ENCODE peak calls at places on chromosome 9, in five cellular contexts. One of them, this sample, is unnamed.

GRCh38 chr9:79574716-79575242 is 3.0 kb downstream of the TLE4 start:
- DNase-seq in fibroblast of lung: peak; percentile 58
- DNase-seq in left ventricle myocardium inferior: no peak
- DNase-seq in ovary: no peak
- DNase-seq in CD8-positive, alpha-beta T cell: no peak
- DNase-seq in this sample: no peak

GRCh38 chr9:79654591-79654990 is 82.8 kb downstream of the TLE4 start:
- DNase-seq in ovary: no peak
- DNase-seq in fibroblast of lung: no peak
- DNase-seq in CD8-positive, alpha-beta T cell: no peak
- DNase-seq in left ventricle myocardium inferior: no peak
- DNase-seq in this sample: no peak

GRCh38 chr9:132543960-132544359 is 38.4 kb upstream of the BARHL1 start:
- DNase-seq in left ventricle myocardium inferior: no peak
- DNase-seq in CD8-positive, alpha-beta T cell: no peak
- DNase-seq in ovary: no peak
- DNase-seq in fibroblast of lung: no peak
- DNase-seq in this sample: no peak

GRCh38 chr9:81389569-81389993 is 299.8 kb downstream of the TLE1 start:
- DNase-seq in fibroblast of lung: peak; percentile 100
- DNase-seq in CD8-positive, alpha-beta T cell: no peak
- DNase-seq in left ventricle myocardium inferior: no peak
- DNase-seq in ovary: peak; percentile 23
- DNase-seq in this sample: peak; percentile 98

GRCh38 chr9:38683336-38683735 is 36.6 kb downstream of the FAM240B start:
- DNase-seq in CD8-positive, alpha-beta T cell: no peak
- DNase-seq in ovary: no peak
- DNase-seq in fibroblast of lung: no peak
- DNase-seq in left ventricle myocardium inferior: no peak
- DNase-seq in this sample: no peak

GRCh38 chr9:135887585-135888050 is 19.7 kb downstream of the CAMSAP1 start:
- DNase-seq in fibroblast of lung: no peak
- DNase-seq in ovary: no peak
- DNase-seq in CD8-positive, alpha-beta T cell: peak; percentile 41
- DNase-seq in left ventricle myocardium inferior: no peak
- DNase-seq in this sample: no peak

GRCh38 chr9:137670391-137671195 is 51.8 kb downstream of the EHMT1 start:
- DNase-seq in ovary: no peak
- DNase-seq in left ventricle myocardium inferior: peak; percentile 55
- DNase-seq in CD8-positive, alpha-beta T cell: no peak
- DNase-seq in fibroblast of lung: no peak
- DNase-seq in this sample: peak; percentile 27

GRCh38 chr9:110999379-110999778 is 38.9 kb downstream of the LPAR1 start:
- DNase-seq in ovary: no peak
- DNase-seq in fibroblast of lung: no peak
- DNase-seq in CD8-positive, alpha-beta T cell: no peak
- DNase-seq in left ventricle myocardium inferior: no peak
- DNase-seq in this sample: no peak

GRCh38 chr9:95330720-95331404 is 13.4 kb upstream of the FANCC start:
- DNase-seq in ovary: no peak
- DNase-seq in CD8-positive, alpha-beta T cell: no peak
- DNase-seq in fibroblast of lung: no peak
- DNase-seq in left ventricle myocardium inferior: no peak
- DNase-seq in this sample: no peak

GRCh38 chr9:87250205-87250604 is 247.5 kb upstream of the DAPK1 start:
- DNase-seq in left ventricle myocardium inferior: no peak
- DNase-seq in fibroblast of lung: no peak
- DNase-seq in CD8-positive, alpha-beta T cell: no peak
- DNase-seq in ovary: no peak
- DNase-seq in this sample: no peak

GRCh38 chr9:89178162-89179120 is at the start of gene SHC3:
- DNase-seq in ovary: no peak
- DNase-seq in fibroblast of lung: peak; percentile 81
- DNase-seq in CD8-positive, alpha-beta T cell: no peak
- DNase-seq in left ventricle myocardium inferior: no peak
- DNase-seq in this sample: peak; percentile 51

GRCh38 chr9:70535546-70536323 is 121.3 kb upstream of the KLF9 start:
- DNase-seq in ovary: no peak
- DNase-seq in fibroblast of lung: no peak
- DNase-seq in CD8-positive, alpha-beta T cell: no peak
- DNase-seq in left ventricle myocardium inferior: no peak
- DNase-seq in this sample: no peak

GRCh38 chr9:101582593-101582992 is 12.2 kb downstream of the PPP3R2 start:
- DNase-seq in ovary: no peak
- DNase-seq in left ventricle myocardium inferior: no peak
- DNase-seq in CD8-positive, alpha-beta T cell: no peak
- DNase-seq in fibroblast of lung: peak; percentile 40
- DNase-seq in this sample: peak; percentile 92

GRCh38 chr9:95771556-95772280 is 103.8 kb upstream of the ERCC6L2 start:
- DNase-seq in left ventricle myocardium inferior: no peak
- DNase-seq in ovary: peak; percentile 63
- DNase-seq in fibroblast of lung: peak; percentile 56
- DNase-seq in CD8-positive, alpha-beta T cell: no peak
- DNase-seq in this sample: peak; percentile 51

GRCh38 chr9:100465270-100465669 is 7.7 kb upstream of the TMEFF1 start:
- DNase-seq in CD8-positive, alpha-beta T cell: no peak
- DNase-seq in fibroblast of lung: no peak
- DNase-seq in ovary: no peak
- DNase-seq in left ventricle myocardium inferior: no peak
- DNase-seq in this sample: no peak

GRCh38 chr9:98838155-98838904 is 30.9 kb downstream of the GALNT12 start:
- DNase-seq in ovary: no peak
- DNase-seq in fibroblast of lung: no peak
- DNase-seq in left ventricle myocardium inferior: no peak
- DNase-seq in CD8-positive, alpha-beta T cell: no peak
- DNase-seq in this sample: no peak

GRCh38 chr9:89920901-89921300 is 316.1 kb downstream of the GADD45G start:
- DNase-seq in fibroblast of lung: no peak
- DNase-seq in left ventricle myocardium inferior: no peak
- DNase-seq in CD8-positive, alpha-beta T cell: no peak
- DNase-seq in ovary: no peak
- DNase-seq in this sample: no peak

GRCh38 chr9:105425817-105426433 is 21.9 kb upstream of the FSD1L start:
- DNase-seq in fibroblast of lung: peak; percentile 10
- DNase-seq in left ventricle myocardium inferior: no peak
- DNase-seq in CD8-positive, alpha-beta T cell: no peak
- DNase-seq in ovary: no peak
- DNase-seq in this sample: peak; percentile 45

GRCh38 chr9:129027224-129027684 is 877 bp downstream of the SH3GLB2 start:
- DNase-seq in CD8-positive, alpha-beta T cell: no peak
- DNase-seq in ovary: no peak
- DNase-seq in fibroblast of lung: no peak
- DNase-seq in left ventricle myocardium inferior: no peak
- DNase-seq in this sample: no peak
- H3K4me3 ChIP-seq in CD8-positive, alpha-beta T cell: peak overlapping the region; percentile 51
- H3K4me3 ChIP-seq in ovary: peak overlapping the region; percentile 89
- H3K4me3 ChIP-seq in fibroblast of lung: peak overlapping the region; percentile 66
- H3K4me3 ChIP-seq in left ventricle myocardium inferior: peak overlapping the region; percentile 91
- H3K4me3 ChIP-seq in this sample: peak overlapping the region; percentile 68

GRCh38 chr9:134332266-134332665 is 6.0 kb downstream of the RXRA start:
- DNase-seq in left ventricle myocardium inferior: no peak
- DNase-seq in ovary: no peak
- DNase-seq in fibroblast of lung: no peak
- DNase-seq in CD8-positive, alpha-beta T cell: no peak
- DNase-seq in this sample: no peak
- TF ChIP-seq CTCF in left ventricle myocardium inferior: no peak
- TF ChIP-seq CTCF in ovary: no peak
- TF ChIP-seq CTCF in fibroblast of lung: no peak
- TF ChIP-seq CTCF in CD8-positive, alpha-beta T cell: no peak
- TF ChIP-seq CTCF in this sample: no peak

DNA sequence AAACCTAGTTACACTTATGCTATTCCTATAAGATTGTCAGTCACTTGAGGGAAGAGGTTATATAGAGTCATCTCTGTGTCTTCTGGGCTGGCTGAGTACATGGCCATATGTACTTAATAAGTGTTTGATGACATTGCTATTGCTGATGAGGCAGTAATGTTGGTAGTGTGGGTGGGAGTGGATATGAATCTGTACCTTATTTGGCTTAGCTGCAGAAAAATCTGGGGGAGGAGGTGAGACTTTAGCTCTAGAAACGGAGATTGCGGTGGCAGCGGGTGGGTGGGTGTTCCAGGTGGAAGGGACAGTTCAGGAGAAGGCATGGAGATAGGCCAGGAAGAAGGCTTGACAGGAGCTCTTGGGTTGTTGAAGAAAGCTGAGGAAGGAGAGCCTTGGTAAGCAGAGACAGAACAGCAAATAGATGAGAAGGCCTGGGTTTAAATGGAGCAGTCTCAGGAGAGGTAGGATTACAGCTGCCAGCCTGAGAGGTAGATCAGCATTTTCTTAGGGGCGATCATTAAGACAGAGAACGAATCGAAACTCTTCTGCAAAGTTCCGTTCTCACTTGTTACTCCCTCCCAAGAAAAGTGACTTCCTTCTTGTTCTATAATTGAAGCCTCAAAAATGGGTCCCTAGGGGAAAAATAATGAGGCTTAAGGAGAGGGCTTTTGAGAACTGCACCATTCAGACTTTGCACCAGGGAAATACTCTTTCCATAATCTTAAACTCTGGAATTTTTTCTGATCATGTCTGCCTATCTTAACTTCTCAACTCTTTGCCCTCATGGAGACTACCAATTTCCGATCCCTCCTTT is 160.5 kb downstream of the UNC13B start:
- DNase-seq in CD8-positive, alpha-beta T cell: no peak
- DNase-seq in ovary: no peak
- DNase-seq in left ventricle myocardium inferior: no peak
- DNase-seq in fibroblast of lung: no peak
- DNase-seq in this sample: peak; percentile 47
- H3K4me3 ChIP-seq in CD8-positive, alpha-beta T cell: no peak overlapping the region
- H3K4me3 ChIP-seq in ovary: no peak overlapping the region
- H3K4me3 ChIP-seq in left ventricle myocardium inferior: no peak overlapping the region
- H3K4me3 ChIP-seq in fibroblast of lung: no peak overlapping the region
- H3K4me3 ChIP-seq in this sample: no peak overlapping the region

DNA sequence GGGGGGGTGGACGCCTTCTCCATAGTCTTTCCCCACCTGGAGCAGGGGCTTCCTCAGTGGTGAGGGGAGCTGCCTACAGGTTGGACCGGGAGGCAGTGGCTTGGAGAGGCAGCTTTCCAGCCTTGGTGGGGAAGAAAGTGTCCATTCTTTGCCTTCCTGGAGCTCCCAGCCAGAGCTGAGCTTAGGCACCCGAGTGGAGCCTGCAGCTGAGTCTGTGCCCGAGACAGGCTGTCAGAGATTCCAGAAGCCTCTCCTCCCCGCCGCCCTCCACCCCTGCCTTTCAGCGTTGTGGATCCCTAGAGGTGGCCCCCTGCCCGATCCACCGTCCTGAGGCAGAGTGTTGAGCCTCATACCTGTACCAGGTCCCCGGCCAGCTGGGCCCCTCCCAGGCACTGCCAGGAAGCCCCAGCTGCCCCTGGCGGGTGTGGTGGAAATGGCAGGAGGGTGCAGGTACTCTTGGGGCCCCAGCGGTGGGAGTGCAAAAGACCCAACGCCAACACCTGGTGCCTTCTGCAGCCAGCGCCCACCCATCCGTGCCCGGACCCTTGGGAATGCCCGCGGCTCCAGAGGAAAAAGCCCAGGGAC is 112.0 kb downstream of the RXRA start:
- DNase-seq in fibroblast of lung: no peak
- DNase-seq in ovary: peak; percentile 44
- DNase-seq in left ventricle myocardium inferior: no peak
- DNase-seq in CD8-positive, alpha-beta T cell: no peak
- DNase-seq in this sample: no peak
- TF ChIP-seq CTCF in fibroblast of lung: no peak
- TF ChIP-seq CTCF in ovary: no peak
- TF ChIP-seq CTCF in left ventricle myocardium inferior: no peak
- TF ChIP-seq CTCF in CD8-positive, alpha-beta T cell: no peak
- TF ChIP-seq CTCF in this sample: no peak

This sample was measured in fibroblast of mammary gland.